ENCODE peak calls at places on chromosomes 13 and 19, in six cellular contexts. S is BJ, D is WTC11, K is fibroblast of the aortic adventitia, E is uterus, F is bronchial epithelial cell. U is an unnamed sample.

GRCh38 chr19:6484831-6485230 is 3.2 kb upstream of the DENND1C start:
- DNase-seq in S (no peak), E (no peak), F (no peak), K (no peak), D (no peak), U (no peak)

GRCh38 chr19:7725791-7726190 is 6.1 kb downstream of the CLEC4G start:
- DNase-seq in S (no peak), K (no peak), D (no peak), E (no peak), F (no peak), U (no peak)

GRCh38 chr19:53908933-53909415 is at the start of gene CACNG7:
- DNase-seq in S (no peak), F (no peak), D (peak), E (no peak), K (peak), U (no peak)

GRCh38 chr13:86960876-86961275 is 710.3 kb upstream of the SLITRK5 start:
- DNase-seq in S (no peak), F (no peak), K (peak), D (no peak), E (no peak), U (no peak)

GRCh38 chr19:5680083-5680436 is 256 bp downstream of the MICOS13 start:
- DNase-seq in S (no peak), K (no peak), E (no peak), D (peak), F (no peak), U (no peak)

GRCh38 chr19:57269515-57270250 is 10.6 kb upstream of the ZNF460 start:
- DNase-seq in E (no peak), S (peak), D (no peak), K (peak), F (peak), U (no peak)

GRCh38 chr19:4115050-4115817 is 8.7 kb downstream of the MAP2K2 start:
- DNase-seq in D (no peak), S (no peak), E (no peak), F (no peak), K (no peak), U (peak)

GRCh38 chr19:52943134-52943883 is 19.4 kb downstream of the ZNF816 start:
- DNase-seq in D (no peak), F (no peak), E (no peak), K (no peak), S (no peak), U (no peak)

GRCh38 chr19:18373892-18374629 is 11.9 kb upstream of the GDF15 start:
- DNase-seq in S (peak), D (peak), K (peak), E (peak), F (peak), U (peak)

DNA sequence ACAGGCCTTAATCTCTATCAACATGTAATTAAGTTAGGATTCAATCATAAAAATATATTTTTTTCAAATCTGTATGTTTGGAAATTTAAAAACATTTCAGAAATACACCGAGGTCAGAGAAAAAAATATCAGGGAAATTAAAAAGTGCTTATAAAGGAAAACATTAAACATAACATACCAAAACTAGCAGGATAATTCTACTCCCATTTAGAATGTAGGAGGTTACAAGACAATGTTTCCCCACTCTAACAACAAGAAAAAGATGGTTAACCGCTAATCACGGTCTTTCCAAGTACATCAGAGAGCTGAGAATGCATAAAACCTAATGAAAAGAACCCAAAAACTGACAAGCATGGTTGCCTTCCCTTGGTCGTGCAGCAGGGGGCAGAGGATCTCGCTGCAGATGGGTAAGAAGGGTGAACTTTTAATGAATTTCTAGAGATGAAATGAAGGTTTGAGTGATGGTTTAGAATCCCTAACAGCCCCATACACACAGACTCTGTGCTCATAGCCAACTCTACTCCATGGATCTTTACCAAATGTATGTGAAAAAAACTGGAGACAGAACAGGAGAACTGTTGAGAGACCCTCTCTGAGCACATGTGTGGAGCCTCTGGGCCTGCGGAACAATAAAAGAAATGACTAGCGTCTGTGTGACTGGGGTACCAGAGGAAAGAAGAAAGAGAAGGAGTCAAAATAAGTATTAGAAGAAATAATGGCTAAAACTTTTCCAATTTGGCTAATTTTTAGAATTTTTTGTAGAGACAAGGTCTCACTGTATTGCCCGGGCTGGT is 51.3 kb upstream of the LSM14A start:
- DNase-seq in K (peak), D (peak), E (no peak), S (no peak), F (peak), U (peak)
- TF ChIP-seq CTCF in K (peak), D (peak), E (peak), S (peak), F (peak), U (peak)

GRCh38 chr13:94073006-94073744 is 406.3 kb downstream of the DCT start:
- DNase-seq in K (peak), S (peak), F (no peak), E (no peak), D (no peak), U (no peak)
- TF ChIP-seq CTCF in K (no peak), S (no peak), F (no peak), E (no peak), D (no peak), U (no peak)

DNA sequence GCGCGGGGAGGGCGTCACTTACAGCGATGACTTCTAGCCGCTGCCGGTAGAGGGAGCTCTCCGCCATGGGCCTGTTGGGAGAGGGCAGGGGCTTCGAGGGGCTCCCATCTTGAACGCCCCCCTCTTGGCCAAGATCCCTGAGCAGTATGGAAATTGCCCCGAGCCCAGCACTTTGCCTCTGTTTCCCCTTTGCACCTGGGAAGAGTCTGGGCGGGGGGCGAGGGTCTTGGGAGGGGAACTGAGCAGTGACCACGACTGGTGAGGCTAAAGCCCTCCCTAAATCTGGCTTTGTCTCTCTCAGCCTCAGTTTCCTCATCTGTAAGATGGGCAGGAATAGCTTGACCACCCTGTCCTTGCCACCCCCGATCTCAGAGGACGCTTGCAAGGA is 2.8 kb downstream of the PALM3 start:
- DNase-seq in F (no peak), S (no peak), K (no peak), D (peak), E (no peak), U (peak)
- TF ChIP-seq CTCF in F (peak), S (peak), K (peak), D (peak), E (peak), U (peak)

GRCh38 chr13:30796132-30796832 is 60.9 kb downstream of the ALOX5AP start:
- DNase-seq in K (peak), D (no peak), S (no peak), E (no peak), F (peak), U (no peak)
- TF ChIP-seq CTCF in K (no peak), D (no peak), S (peak), E (no peak), F (peak), U (no peak)

GRCh38 chr19:38034153-38034835 is 127.3 kb downstream of the SIPA1L3 start:
- DNase-seq in F (no peak), D (no peak), E (no peak), S (no peak), K (no peak), U (no peak)
- TF ChIP-seq CTCF in F (no peak), D (no peak), E (no peak), S (no peak), K (no peak), U (no peak)

GRCh38 chr19:16185925-16186234 is 670 bp downstream of the FAM32A start:
- DNase-seq in S (no peak), D (no peak), F (no peak), E (no peak), K (no peak), U (peak)
- TF ChIP-seq CTCF in S (peak), D (no peak), F (peak), E (no peak), K (peak), U (peak)

GRCh38 chr19:15463865-15464371 is 426 bp downstream of the RASAL3 start:
- DNase-seq in F (no peak), K (no peak), E (no peak), S (no peak), D (peak), U (peak)
- TF ChIP-seq CTCF in F (no peak), K (no peak), E (no peak), S (no peak), D (no peak), U (no peak)

GRCh38 chr13:110444226-110444653 is 117.3 kb downstream of the RAB20 start:
- DNase-seq in S (no peak), K (peak), F (peak), E (peak), D (no peak), U (no peak)
- TF ChIP-seq CTCF in S (peak), K (peak), F (no peak), E (peak), D (no peak), U (no peak)

GRCh38 chr13:106109391-106109791 is 426.1 kb downstream of the EFNB2 start:
- DNase-seq in K (peak), F (no peak), E (no peak), D (no peak), S (peak), U (no peak)

GRCh38 chr13:106113796-106114195 is 421.7 kb downstream of the EFNB2 start:
- DNase-seq in F (no peak), D (no peak), K (no peak), S (no peak), E (no peak), U (no peak)

GRCh38 chr13:106112191-106112590 is 423.3 kb downstream of the EFNB2 start:
- DNase-seq in D (no peak), F (no peak), S (no peak), K (no peak), E (no peak), U (no peak)

GRCh38 chr13:106114981-106115554 is 420.4 kb downstream of the EFNB2 start:
- DNase-seq in K (no peak), F (no peak), S (peak), D (no peak), E (no peak), U (no peak)

GRCh38 chr13:106110241-106110855 is 425.1 kb downstream of the EFNB2 start:
- DNase-seq in K (no peak), S (no peak), F (peak), D (no peak), E (no peak), U (no peak)
- TF ChIP-seq CTCF in K (no peak), S (no peak), F (no peak), D (no peak), E (no peak), U (no peak)